ENCODE peak calls at places on chromosomes 1 and 21, in five cellular contexts. G is A549, L is K562, B is GM12878, F is HepG2. X is an unnamed sample.

GRCh38 chr1:98908980-98909379 is 95.7 kb downstream of the PLPPR5 start:
- DNase-seq in G (no peak), L (no peak), B (no peak), F (no peak), X (no peak)

GRCh38 chr1:203051841-203052324 is 25.6 kb downstream of the PPFIA4 start:
- DNase-seq in G (no peak), L (no peak), B (no peak), F (no peak), X (no peak)

GRCh38 chr21:44347911-44348451 is 5.4 kb upstream of the TRPM2 start:
- DNase-seq in G (no peak), L (no peak), B (no peak), F (no peak), X (peak; percentile 6)

GRCh38 chr1:18211764-18212163 is 104.2 kb downstream of the IGSF21 start:
- DNase-seq in G (no peak), L (no peak), B (no peak), F (no peak), X (no peak)

GRCh38 chr21:37342046-37342632 is 24.4 kb upstream of the DYRK1A start:
- DNase-seq in G (peak; percentile 9), L (no peak), B (no peak), F (no peak), X (peak; percentile 35)

GRCh38 chr1:204307334-204307883 is 52.3 kb downstream of the PLEKHA6 start:
- DNase-seq in G (no peak), L (no peak), B (no peak), F (no peak), X (no peak)

GRCh38 chr1:94324168-94324544 is 86.8 kb upstream of the ARHGAP29 start:
- DNase-seq in G (no peak), L (no peak), B (no peak), F (no peak), X (no peak)

GRCh38 chr1:163166886-163167555 is 35.7 kb downstream of the RGS5 start:
- DNase-seq in G (no peak), L (no peak), B (no peak), F (no peak), X (peak; percentile 6)

GRCh38 chr1:62325076-62325475 is 5.8 kb upstream of the KANK4 start:
- DNase-seq in G (no peak), L (no peak), B (no peak), F (peak; percentile 48), X (no peak)

GRCh38 chr1:228440761-228441500 is 24.3 kb upstream of the TRIM17 start:
- DNase-seq in G (no peak), L (no peak), B (no peak), F (no peak), X (no peak)

GRCh38 chr1:46690931-46691411 is 19.3 kb downstream of the TEX38 start:
- DNase-seq in G (no peak), L (no peak), B (no peak), F (no peak), X (no peak)

GRCh38 chr21:28138272-28138671 is 854.4 kb downstream of the LTN1 start:
- DNase-seq in G (no peak), L (no peak), B (no peak), F (no peak), X (no peak)
- TF ChIP-seq MAX in G (no peak), L (no peak), B (no peak), F (no peak), X (no peak)

GRCh38 chr1:119674835-119675289 is 26.8 kb upstream of the ZNF697 start:
- DNase-seq in G (no peak), L (peak; percentile 70), B (no peak), F (peak; percentile 79), X (peak; percentile 69)
- TF ChIP-seq MYC in G (no peak), L (no peak), B (no peak), F (no peak), X (no peak)

GRCh38 chr1:27000092-27000816 is 6.8 kb downstream of the TRNP1 start:
- DNase-seq in G (no peak), L (no peak), B (no peak), F (no peak), X (no peak)
- TF ChIP-seq MAX in G (no peak), L (no peak), B (no peak), F (no peak), X (no peak)

GRCh38 chr1:58768971-58769808 is 14.7 kb downstream of the JUN start:
- DNase-seq in G (peak; percentile 49), L (peak; percentile 75), B (no peak), F (peak; percentile 56), X (peak; percentile 58)

GRCh38 chr1:58765016-58765415 is 18.8 kb downstream of the JUN start:
- DNase-seq in G (no peak), L (no peak), B (no peak), F (no peak), X (no peak)

GRCh38 chr1:58764294-58764978 is 19.4 kb downstream of the JUN start:
- DNase-seq in G (no peak), L (no peak), B (no peak), F (no peak), X (no peak)

GRCh38 chr1:58768332-58768731 is 15.5 kb downstream of the JUN start:
- DNase-seq in G (no peak), L (no peak), B (no peak), F (no peak), X (no peak)

GRCh38 chr1:58767143-58767542 is 16.7 kb downstream of the JUN start:
- DNase-seq in G (no peak), L (no peak), B (no peak), F (no peak), X (no peak)
- TF ChIP-seq MYC in G (no peak), L (no peak), B (no peak), F (no peak), X (no peak)

GRCh38 chr1:176032040-176032645 is 174.9 kb downstream of the COP1 start:
- DNase-seq in G (no peak), L (no peak), B (no peak), F (no peak), X (no peak)
- TF ChIP-seq MAX in G (no peak), L (no peak), B (no peak), F (no peak), X (no peak)

DNA sequence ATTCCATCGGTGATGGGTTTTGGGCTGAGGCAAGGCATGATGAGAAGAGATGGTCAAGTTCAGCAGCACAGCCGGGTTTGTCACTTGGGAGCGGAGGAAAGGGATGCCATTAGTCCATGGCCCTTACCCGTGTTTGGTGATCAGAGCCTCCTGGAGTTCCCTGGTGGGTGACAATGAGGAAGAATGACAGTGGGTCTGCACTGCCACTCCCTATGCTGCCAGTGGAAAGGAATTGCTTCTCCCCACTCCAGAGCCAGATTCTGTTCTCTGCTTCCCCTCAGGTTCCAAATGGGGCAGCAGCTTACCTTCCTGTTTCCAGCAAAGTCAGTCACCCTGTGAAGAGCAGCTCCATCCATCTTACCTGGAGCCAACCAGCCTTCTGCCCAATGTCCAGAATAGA is 393.1 kb downstream of the PTPRU start:
- DNase-seq in G (no peak), L (no peak), B (no peak), F (no peak), X (no peak)
- TF ChIP-seq MYC in G (no peak), L (no peak), B (no peak), F (no peak), X (no peak)

GRCh38 chr1:201363455-201363854 is 14.0 kb downstream of the TNNT2 start:
- DNase-seq in G (no peak), L (no peak), B (no peak), F (no peak), X (no peak)

GRCh38 chr1:201360901-201361651 is 16.4 kb downstream of the TNNT2 start:
- DNase-seq in G (no peak), L (no peak), B (no peak), F (no peak), X (no peak)

GRCh38 chr1:201360486-201360885 is 17.0 kb downstream of the TNNT2 start:
- DNase-seq in G (no peak), L (no peak), B (no peak), F (no peak), X (no peak)

GRCh38 chr1:201362906-201363305 is 14.6 kb downstream of the TNNT2 start:
- DNase-seq in G (no peak), L (no peak), B (no peak), F (no peak), X (no peak)

DNA sequence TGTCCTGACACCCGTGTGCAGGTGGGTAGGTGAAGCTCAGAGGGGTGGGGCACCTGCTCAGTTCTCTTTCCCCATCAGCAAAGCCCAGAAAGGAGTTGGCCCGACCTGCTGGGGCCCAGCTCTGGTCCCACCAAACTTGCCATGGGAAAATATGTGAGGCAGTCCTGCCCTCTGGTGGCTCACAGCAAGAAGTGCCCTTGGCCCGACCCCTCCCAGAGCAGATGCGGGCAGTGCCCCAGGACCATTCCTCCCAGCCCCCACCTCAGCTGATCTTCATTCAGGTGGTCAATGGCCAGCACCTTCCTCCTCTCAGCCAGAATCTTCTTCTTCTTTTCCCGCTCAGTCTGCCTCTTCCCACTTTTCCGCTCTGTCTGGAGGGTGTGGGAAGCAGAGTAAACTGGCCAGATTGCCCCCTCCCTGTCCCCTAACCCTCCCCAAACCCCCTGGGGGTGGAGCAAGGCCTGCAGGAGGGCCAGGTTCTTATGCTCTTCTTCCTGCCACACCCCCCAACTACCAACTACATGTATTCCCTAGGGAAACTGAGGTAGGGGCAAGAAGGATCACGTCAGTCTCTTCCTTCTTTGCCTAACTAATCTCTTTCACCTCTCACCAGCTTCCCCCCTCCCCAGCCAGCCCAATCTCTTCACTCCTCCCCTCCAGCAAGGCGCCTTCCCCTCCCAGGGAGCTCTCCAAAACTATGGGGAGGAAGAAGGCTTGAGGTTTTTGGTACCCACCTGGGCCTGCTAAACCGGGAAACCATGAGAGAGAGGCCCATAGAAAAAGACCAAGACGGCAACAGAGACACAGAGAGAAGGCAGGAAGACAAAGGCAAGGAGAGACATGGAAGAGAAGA is 15.6 kb downstream of the TNNT2 start:
- DNase-seq in G (peak; percentile 47), L (peak; percentile 85), B (no peak), F (peak; percentile 28), X (peak; percentile 56)
- TF ChIP-seq MAX in G (no peak), L (no peak), B (no peak), F (no peak), X (no peak)

GRCh38 chr1:97094257-97094972 is 372.8 kb downstream of the PTBP2 start:
- DNase-seq in G (peak; percentile 80), L (no peak), B (no peak), F (no peak), X (no peak)
- TF ChIP-seq MYC in G (no peak), L (no peak), B (no peak), F (no peak), X (no peak)

DNA sequence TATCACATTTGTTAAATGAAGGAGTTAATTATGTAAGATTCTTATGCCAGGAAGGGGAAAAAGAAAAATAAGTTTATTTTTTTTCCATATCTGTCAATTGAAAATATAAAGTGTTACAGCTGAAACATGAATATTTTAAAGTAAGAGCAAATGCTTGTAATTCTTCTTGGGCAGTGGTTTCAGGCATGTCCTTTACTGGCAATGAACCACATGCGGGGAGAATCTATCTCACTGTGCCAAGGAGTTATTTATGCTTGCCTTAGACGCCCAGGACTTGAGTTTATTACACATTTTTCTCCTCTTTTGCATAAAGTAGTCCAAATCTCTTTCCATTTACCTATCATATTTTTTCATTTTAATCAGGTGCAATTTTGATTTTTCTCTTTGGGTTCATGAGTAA is 207.8 kb upstream of the NRIP1 start:
- DNase-seq in G (no peak), L (no peak), B (no peak), F (no peak), X (no peak)
- TF ChIP-seq MAX in G (no peak), L (no peak), B (no peak), F (no peak), X (no peak)

GRCh38 chr1:83900530-83900929 is 98.4 kb downstream of the TTLL7 start:
- DNase-seq in G (no peak), L (no peak), B (no peak), F (no peak), X (no peak)
- TF ChIP-seq MYC in G (no peak), L (no peak), B (no peak), F (no peak), X (no peak)